ENCODE peak calls at places on chromosomes 7 and 10, in eight cellular contexts. One of them, this sample, is unnamed.

GRCh38 chr7:44283381-44284211 is 41.8 kb downstream of the CAMK2B start:
- DNase-seq in AG09319: no peak
- DNase-seq in HCT116: no peak
- DNase-seq in Calu3: no peak
- DNase-seq in AG10803: no peak
- DNase-seq in activated CD8-positive, alpha-beta T cell treated with anti-CD3 and anti-CD28 coated beads for 36 hours: no peak
- DNase-seq in prostate gland: no peak
- DNase-seq in right atrium auricular region: no peak
- DNase-seq in this sample: no peak

GRCh38 chr7:150580615-150580986 is 13.4 kb downstream of the GIMAP4 start:
- DNase-seq in AG09319: no peak
- DNase-seq in HCT116: no peak
- DNase-seq in Calu3: no peak
- DNase-seq in AG10803: no peak
- DNase-seq in activated CD8-positive, alpha-beta T cell treated with anti-CD3 and anti-CD28 coated beads for 36 hours: no peak
- DNase-seq in prostate gland: no peak
- DNase-seq in right atrium auricular region: no peak
- DNase-seq in this sample: no peak

GRCh38 chr7:146961617-146962016 is 845.0 kb downstream of the CNTNAP2 start:
- DNase-seq in AG09319: peak
- DNase-seq in HCT116: no peak
- DNase-seq in Calu3: no peak
- DNase-seq in AG10803: peak
- DNase-seq in activated CD8-positive, alpha-beta T cell treated with anti-CD3 and anti-CD28 coated beads for 36 hours: no peak
- DNase-seq in prostate gland: no peak
- DNase-seq in right atrium auricular region: no peak
- DNase-seq in this sample: no peak

GRCh38 chr10:48938281-48938680 is 1.4 kb downstream of the LRRC18 start:
- DNase-seq in AG09319: no peak
- DNase-seq in HCT116: no peak
- DNase-seq in Calu3: no peak
- DNase-seq in AG10803: no peak
- DNase-seq in activated CD8-positive, alpha-beta T cell treated with anti-CD3 and anti-CD28 coated beads for 36 hours: no peak
- DNase-seq in prostate gland: no peak
- DNase-seq in right atrium auricular region: peak
- DNase-seq in this sample: no peak

GRCh38 chr10:5723692-5724091 is 39.1 kb downstream of the TASOR2 start:
- DNase-seq in AG09319: no peak
- DNase-seq in HCT116: no peak
- DNase-seq in Calu3: no peak
- DNase-seq in AG10803: peak
- DNase-seq in activated CD8-positive, alpha-beta T cell treated with anti-CD3 and anti-CD28 coated beads for 36 hours: no peak
- DNase-seq in prostate gland: no peak
- DNase-seq in right atrium auricular region: no peak
- DNase-seq in this sample: no peak

GRCh38 chr10:70132098-70133029 is at the start of gene AIFM2:
- DNase-seq in AG09319: peak
- DNase-seq in HCT116: peak
- DNase-seq in Calu3: peak
- DNase-seq in AG10803: peak
- DNase-seq in activated CD8-positive, alpha-beta T cell treated with anti-CD3 and anti-CD28 coated beads for 36 hours: peak
- DNase-seq in prostate gland: peak
- DNase-seq in right atrium auricular region: peak
- DNase-seq in this sample: peak

GRCh38 chr7:22348379-22348778 is 8.6 kb downstream of the RAPGEF5 start:
- DNase-seq in AG09319: no peak
- DNase-seq in HCT116: no peak
- DNase-seq in Calu3: no peak
- DNase-seq in AG10803: no peak
- DNase-seq in activated CD8-positive, alpha-beta T cell treated with anti-CD3 and anti-CD28 coated beads for 36 hours: no peak
- DNase-seq in prostate gland: no peak
- DNase-seq in right atrium auricular region: no peak
- DNase-seq in this sample: no peak

GRCh38 chr10:27741173-27742091 is 4.2 kb downstream of the MKX start:
- DNase-seq in AG09319: no peak
- DNase-seq in HCT116: no peak
- DNase-seq in Calu3: no peak
- DNase-seq in AG10803: no peak
- DNase-seq in activated CD8-positive, alpha-beta T cell treated with anti-CD3 and anti-CD28 coated beads for 36 hours: peak
- DNase-seq in prostate gland: no peak
- DNase-seq in right atrium auricular region: no peak
- DNase-seq in this sample: no peak

GRCh38 chr7:23293500-23294073 is 5.6 kb upstream of the MALSU1 start:
- DNase-seq in AG09319: no peak
- DNase-seq in HCT116: no peak
- DNase-seq in Calu3: peak
- DNase-seq in AG10803: no peak
- DNase-seq in activated CD8-positive, alpha-beta T cell treated with anti-CD3 and anti-CD28 coated beads for 36 hours: no peak
- DNase-seq in prostate gland: no peak
- DNase-seq in right atrium auricular region: no peak
- DNase-seq in this sample: no peak

GRCh38 chr7:126685596-126685995 is 567.1 kb downstream of the GRM8 start:
- DNase-seq in AG09319: no peak
- DNase-seq in HCT116: no peak
- DNase-seq in Calu3: no peak
- DNase-seq in AG10803: no peak
- DNase-seq in activated CD8-positive, alpha-beta T cell treated with anti-CD3 and anti-CD28 coated beads for 36 hours: no peak
- DNase-seq in prostate gland: no peak
- DNase-seq in right atrium auricular region: no peak
- DNase-seq in this sample: no peak

GRCh38 chr10:132186488-132187413 is at the start of gene DPYSL4:
- DNase-seq in AG09319: no peak
- DNase-seq in HCT116: no peak
- DNase-seq in Calu3: no peak
- DNase-seq in AG10803: peak
- DNase-seq in activated CD8-positive, alpha-beta T cell treated with anti-CD3 and anti-CD28 coated beads for 36 hours: peak
- DNase-seq in prostate gland: no peak
- DNase-seq in right atrium auricular region: no peak
- DNase-seq in this sample: peak

DNA sequence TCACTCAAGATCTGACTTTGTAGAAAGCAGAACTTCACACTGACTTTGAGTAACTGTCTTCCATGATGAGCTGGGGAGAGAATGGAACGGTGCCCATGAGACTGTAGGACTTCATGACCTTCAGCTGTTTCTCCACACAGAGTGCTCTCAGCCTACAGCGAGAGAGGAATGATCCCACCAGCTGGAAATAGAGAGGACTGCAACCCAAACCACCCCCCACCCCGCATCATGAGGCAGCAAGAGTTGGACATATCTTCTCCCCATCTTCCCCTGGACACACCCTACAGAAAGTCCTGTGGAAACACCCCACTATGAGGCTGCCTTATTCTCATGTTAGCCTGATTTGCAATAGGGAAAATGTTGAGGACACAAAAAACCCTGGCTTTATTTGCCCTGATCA is 312.5 kb downstream of the PAXIP1 start:
- DNase-seq in AG09319: no peak
- DNase-seq in HCT116: no peak
- DNase-seq in Calu3: no peak
- DNase-seq in AG10803: no peak
- DNase-seq in activated CD8-positive, alpha-beta T cell treated with anti-CD3 and anti-CD28 coated beads for 36 hours: no peak
- DNase-seq in prostate gland: no peak
- DNase-seq in right atrium auricular region: no peak
- DNase-seq in this sample: no peak
- TF ChIP-seq CTCF in AG09319: no peak
- TF ChIP-seq CTCF in HCT116: no peak
- TF ChIP-seq CTCF in Calu3: no peak
- TF ChIP-seq CTCF in AG10803: no peak
- TF ChIP-seq CTCF in activated CD8-positive, alpha-beta T cell treated with anti-CD3 and anti-CD28 coated beads for 36 hours: no peak
- TF ChIP-seq CTCF in prostate gland: no peak
- TF ChIP-seq CTCF in right atrium auricular region: no peak
- TF ChIP-seq CTCF in this sample: no peak

GRCh38 chr10:128846927-128847326 is 620.1 kb upstream of the MGMT start:
- DNase-seq in AG09319: no peak
- DNase-seq in HCT116: no peak
- DNase-seq in Calu3: no peak
- DNase-seq in AG10803: no peak
- DNase-seq in activated CD8-positive, alpha-beta T cell treated with anti-CD3 and anti-CD28 coated beads for 36 hours: no peak
- DNase-seq in prostate gland: no peak
- DNase-seq in right atrium auricular region: no peak
- DNase-seq in this sample: no peak

GRCh38 chr10:128848807-128849206 is 618.2 kb upstream of the MGMT start:
- DNase-seq in AG09319: no peak
- DNase-seq in HCT116: no peak
- DNase-seq in Calu3: no peak
- DNase-seq in AG10803: no peak
- DNase-seq in activated CD8-positive, alpha-beta T cell treated with anti-CD3 and anti-CD28 coated beads for 36 hours: no peak
- DNase-seq in prostate gland: no peak
- DNase-seq in right atrium auricular region: no peak
- DNase-seq in this sample: no peak

GRCh38 chr10:128839134-128839533 is 627.9 kb upstream of the MGMT start:
- DNase-seq in AG09319: no peak
- DNase-seq in HCT116: no peak
- DNase-seq in Calu3: no peak
- DNase-seq in AG10803: no peak
- DNase-seq in activated CD8-positive, alpha-beta T cell treated with anti-CD3 and anti-CD28 coated beads for 36 hours: no peak
- DNase-seq in prostate gland: no peak
- DNase-seq in right atrium auricular region: no peak
- DNase-seq in this sample: no peak

GRCh38 chr10:128839701-128840100 is 627.3 kb upstream of the MGMT start:
- DNase-seq in AG09319: no peak
- DNase-seq in HCT116: no peak
- DNase-seq in Calu3: no peak
- DNase-seq in AG10803: no peak
- DNase-seq in activated CD8-positive, alpha-beta T cell treated with anti-CD3 and anti-CD28 coated beads for 36 hours: no peak
- DNase-seq in prostate gland: no peak
- DNase-seq in right atrium auricular region: no peak
- DNase-seq in this sample: no peak

DNA sequence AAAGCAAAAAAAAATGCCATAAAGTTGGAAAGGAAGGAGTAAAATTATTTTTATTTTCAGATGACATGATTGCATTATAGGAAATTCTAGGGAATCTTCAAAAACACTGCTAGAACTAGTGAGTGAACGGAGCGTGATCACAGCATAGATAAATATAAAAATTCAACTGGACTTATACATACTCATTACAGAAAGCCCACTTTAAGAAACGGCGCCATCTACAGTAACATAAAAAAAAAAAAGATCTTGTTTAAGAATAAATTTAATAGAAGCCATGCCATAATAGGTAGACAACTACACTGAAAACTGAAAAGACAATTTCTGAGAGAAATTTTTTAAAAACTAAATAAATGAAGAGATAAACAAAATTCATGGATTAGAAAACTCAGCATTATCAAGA is 623.1 kb upstream of the MGMT start:
- DNase-seq in AG09319: no peak
- DNase-seq in HCT116: peak
- DNase-seq in Calu3: no peak
- DNase-seq in AG10803: no peak
- DNase-seq in activated CD8-positive, alpha-beta T cell treated with anti-CD3 and anti-CD28 coated beads for 36 hours: no peak
- DNase-seq in prostate gland: no peak
- DNase-seq in right atrium auricular region: no peak
- DNase-seq in this sample: no peak
- TF ChIP-seq CTCF in AG09319: no peak
- TF ChIP-seq CTCF in HCT116: peak
- TF ChIP-seq CTCF in Calu3: no peak
- TF ChIP-seq CTCF in AG10803: no peak
- TF ChIP-seq CTCF in activated CD8-positive, alpha-beta T cell treated with anti-CD3 and anti-CD28 coated beads for 36 hours: no peak
- TF ChIP-seq CTCF in prostate gland: no peak
- TF ChIP-seq CTCF in right atrium auricular region: peak
- TF ChIP-seq CTCF in this sample: no peak

DNA sequence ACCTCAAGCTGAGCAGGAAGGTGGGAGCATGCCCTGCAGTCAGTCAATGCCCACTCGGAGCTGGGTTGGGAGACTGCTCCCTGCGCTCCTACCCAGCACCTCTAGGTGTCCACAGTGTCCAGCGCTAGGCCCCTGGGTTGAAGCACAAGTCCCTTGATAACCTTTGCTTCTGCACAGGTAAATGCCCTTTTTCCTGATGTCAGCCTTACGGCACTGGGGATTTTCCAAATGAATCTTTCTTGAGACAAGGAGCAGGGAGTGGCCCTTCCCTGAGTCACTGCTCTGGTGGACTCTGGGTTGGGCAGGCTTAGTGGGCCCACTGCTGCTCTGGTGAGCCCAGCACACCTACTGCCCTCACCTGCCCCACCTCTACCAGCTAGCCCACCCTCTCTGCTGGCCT is 61.9 kb upstream of the OPN4 start:
- DNase-seq in AG09319: no peak
- DNase-seq in HCT116: no peak
- DNase-seq in Calu3: peak
- DNase-seq in AG10803: no peak
- DNase-seq in activated CD8-positive, alpha-beta T cell treated with anti-CD3 and anti-CD28 coated beads for 36 hours: no peak
- DNase-seq in prostate gland: no peak
- DNase-seq in right atrium auricular region: no peak
- DNase-seq in this sample: no peak
- TF ChIP-seq CTCF in AG09319: no peak
- TF ChIP-seq CTCF in HCT116: peak
- TF ChIP-seq CTCF in Calu3: no peak
- TF ChIP-seq CTCF in AG10803: no peak
- TF ChIP-seq CTCF in activated CD8-positive, alpha-beta T cell treated with anti-CD3 and anti-CD28 coated beads for 36 hours: no peak
- TF ChIP-seq CTCF in prostate gland: no peak
- TF ChIP-seq CTCF in right atrium auricular region: no peak
- TF ChIP-seq CTCF in this sample: no peak

GRCh38 chr7:4739528-4739992 is 35.9 kb upstream of the AP5Z1 start:
- DNase-seq in AG09319: no peak
- DNase-seq in HCT116: no peak
- DNase-seq in Calu3: no peak
- DNase-seq in AG10803: no peak
- DNase-seq in activated CD8-positive, alpha-beta T cell treated with anti-CD3 and anti-CD28 coated beads for 36 hours: peak
- DNase-seq in prostate gland: no peak
- DNase-seq in right atrium auricular region: peak
- DNase-seq in this sample: no peak
- TF ChIP-seq CTCF in AG09319: no peak
- TF ChIP-seq CTCF in HCT116: no peak
- TF ChIP-seq CTCF in Calu3: no peak
- TF ChIP-seq CTCF in AG10803: no peak
- TF ChIP-seq CTCF in activated CD8-positive, alpha-beta T cell treated with anti-CD3 and anti-CD28 coated beads for 36 hours: no peak
- TF ChIP-seq CTCF in prostate gland: no peak
- TF ChIP-seq CTCF in right atrium auricular region: peak
- TF ChIP-seq CTCF in this sample: no peak

DNA sequence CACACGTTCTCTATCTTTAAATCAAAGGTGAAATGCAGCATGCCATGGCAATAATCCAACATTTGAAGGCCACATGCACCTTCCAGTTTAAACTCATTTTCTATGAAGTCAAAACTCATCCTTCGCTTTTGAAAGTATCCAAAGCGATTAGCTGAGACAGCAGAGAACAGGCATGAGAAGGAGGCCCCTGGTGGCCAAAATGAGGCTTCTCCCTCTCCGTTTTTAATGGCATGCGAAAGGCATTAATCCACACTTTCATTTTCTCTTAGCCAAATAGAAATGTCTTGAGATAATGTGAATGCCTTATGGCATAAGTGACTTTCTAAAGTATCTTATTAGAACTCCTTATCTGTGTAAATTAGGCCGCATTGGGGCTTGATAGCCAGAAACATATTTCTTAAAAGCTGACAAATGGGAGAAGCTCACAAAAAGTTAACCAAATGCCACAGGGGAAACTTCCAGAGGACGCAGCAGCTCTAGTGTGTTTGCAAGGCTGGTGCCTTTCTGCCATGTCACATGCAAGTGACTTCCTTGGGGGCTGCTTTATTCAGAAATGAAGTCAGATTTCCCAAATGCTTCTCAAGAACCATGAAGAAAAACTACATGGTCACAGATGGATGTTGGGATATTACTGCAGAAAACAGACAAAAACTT is 1189.6 kb downstream of the SORCS1 start:
- DNase-seq in AG09319: no peak
- DNase-seq in HCT116: no peak
- DNase-seq in Calu3: no peak
- DNase-seq in AG10803: peak
- DNase-seq in activated CD8-positive, alpha-beta T cell treated with anti-CD3 and anti-CD28 coated beads for 36 hours: no peak
- DNase-seq in prostate gland: no peak
- DNase-seq in right atrium auricular region: no peak
- DNase-seq in this sample: peak
- TF ChIP-seq CTCF in AG09319: peak
- TF ChIP-seq CTCF in HCT116: no peak
- TF ChIP-seq CTCF in Calu3: no peak
- TF ChIP-seq CTCF in AG10803: peak
- TF ChIP-seq CTCF in activated CD8-positive, alpha-beta T cell treated with anti-CD3 and anti-CD28 coated beads for 36 hours: no peak
- TF ChIP-seq CTCF in prostate gland: no peak
- TF ChIP-seq CTCF in right atrium auricular region: peak
- TF ChIP-seq CTCF in this sample: peak